ENCODE peak calls at places on chromosome 1, in nine cellular contexts. D, Q, T, W, B, R, Z, O and S are unnamed samples.

GRCh38 chr1:244963231-244963826 is 99.0 kb upstream of the HNRNPU start:
- DNase-seq in T (no peak), O (no peak), W (no peak), R (no peak), D (no peak), B (peak), Z (no peak), Q (no peak), S (no peak)

GRCh38 chr1:53111073-53111556 is 31.3 kb downstream of the SLC1A7 start:
- DNase-seq in R (no peak), Z (peak), D (no peak), W (no peak), B (peak), O (no peak), Q (no peak), T (peak), S (peak)

GRCh38 chr1:189496768-189497167 is 980.9 kb downstream of the BRINP3 start:
- DNase-seq in B (peak), D (no peak), O (no peak), Z (no peak), W (no peak), Q (no peak), T (no peak), R (no peak), S (no peak)

GRCh38 chr1:94636625-94637024 is 95.1 kb upstream of the F3 start:
- DNase-seq in Q (no peak), B (peak), D (no peak), Z (no peak), O (no peak), T (no peak), W (no peak), R (peak), S (no peak)

GRCh38 chr1:106651028-106651752 is 405.3 kb upstream of the PRMT6 start:
- DNase-seq in B (no peak), W (no peak), T (no peak), R (no peak), D (no peak), Q (no peak), Z (no peak), O (no peak), S (no peak)

GRCh38 chr1:201551877-201552731 is 13.2 kb downstream of the NAV1 start:
- DNase-seq in Q (no peak), D (no peak), O (peak), Z (no peak), B (peak), T (peak), W (no peak), R (no peak), S (no peak)

GRCh38 chr1:19425643-19426245 is 59.6 kb downstream of the CAPZB start:
- DNase-seq in T (no peak), D (no peak), B (no peak), Z (no peak), W (no peak), O (no peak), R (no peak), Q (no peak), S (peak)

GRCh38 chr1:166721145-166721544 is 118.1 kb upstream of the POGK start:
- DNase-seq in O (no peak), R (no peak), T (no peak), B (no peak), Z (no peak), Q (no peak), W (no peak), D (no peak), S (no peak)

GRCh38 chr1:115647000-115647399 is 5.2 kb downstream of the VANGL1 start:
- DNase-seq in T (no peak), D (peak), B (peak), W (no peak), R (no peak), Z (peak), Q (no peak), O (no peak), S (no peak)

GRCh38 chr1:190608282-190608681 is 130.6 kb upstream of the BRINP3 start:
- DNase-seq in Q (no peak), O (no peak), B (peak), D (no peak), W (no peak), T (no peak), Z (no peak), R (no peak), S (no peak)

GRCh38 chr1:57041901-57042300 is 76.1 kb upstream of the C8B start:
- DNase-seq in T (no peak), D (no peak), R (no peak), O (no peak), W (no peak), B (no peak), Z (no peak), Q (no peak), S (no peak)

GRCh38 chr1:18297896-18298648 is 182.7 kb upstream of the KLHDC7A start:
- DNase-seq in O (no peak), R (no peak), Q (no peak), W (no peak), B (no peak), Z (no peak), T (no peak), D (peak), S (no peak)

GRCh38 chr1:59079434-59080135 is 217.3 kb upstream of the FGGY start:
- DNase-seq in B (peak), O (no peak), Q (no peak), R (no peak), Z (no peak), T (no peak), W (no peak), D (no peak), S (no peak)

GRCh38 chr1:203424285-203424684 is 51.3 kb upstream of the PRELP start:
- DNase-seq in T (no peak), R (no peak), B (no peak), Q (no peak), W (no peak), O (no peak), D (no peak), Z (no peak), S (no peak)

GRCh38 chr1:23387494-23387893 is 17.9 kb upstream of the ZNF436 start:
- DNase-seq in T (no peak), B (no peak), O (no peak), D (peak), Q (no peak), Z (peak), R (no peak), W (no peak), S (no peak)

GRCh38 chr1:119160851-119161250 is 20.4 kb upstream of the WARS2 start:
- DNase-seq in O (no peak), T (no peak), B (no peak), R (peak), D (no peak), Q (no peak), Z (no peak), W (no peak), S (no peak)

GRCh38 chr1:16727190-16728111 is 12.9 kb upstream of the RNU1-4 start:
- DNase-seq in T (no peak), W (no peak), O (peak), D (peak), Z (peak), Q (peak), B (peak), R (no peak), S (peak)

GRCh38 chr1:97983132-97983531 is 62.3 kb upstream of the DPYD start:
- DNase-seq in O (no peak), R (no peak), T (no peak), Z (no peak), D (no peak), Q (no peak), B (no peak), W (no peak), S (no peak)

GRCh38 chr1:53311104-53311908 is 16.6 kb downstream of the LRP8 start:
- DNase-seq in R (no peak), Q (no peak), Z (no peak), B (no peak), W (no peak), O (no peak), T (no peak), D (no peak), S (no peak)

GRCh38 chr1:158972841-158973240 is 36.9 kb upstream of the IFI16 start:
- DNase-seq in B (no peak), O (no peak), D (peak), T (no peak), R (no peak), Z (no peak), Q (no peak), W (no peak), S (no peak)

GRCh38 chr1:235826102-235826854 is 40.4 kb downstream of the LYST start:
- DNase-seq in T (no peak), D (no peak), W (no peak), B (no peak), O (no peak), R (no peak), Z (no peak), Q (no peak), S (no peak)

GRCh38 chr1:219179293-219179692 is 5.6 kb downstream of the LYPLAL1 start:
- DNase-seq in D (no peak), Q (no peak), W (no peak), T (no peak), O (no peak), B (peak), Z (no peak), R (peak), S (no peak)

GRCh38 chr1:9069324-9070100 is at the start of gene SLC2A5:
- DNase-seq in D (no peak), Q (no peak), O (no peak), W (peak), Z (no peak), R (no peak), B (peak), T (peak), S (no peak)

GRCh38 chr1:117095237-117095636 is 26.3 kb downstream of the TRIM45 start:
- DNase-seq in R (peak), Z (no peak), O (no peak), W (no peak), Q (no peak), D (no peak), B (peak), T (no peak), S (no peak)

GRCh38 chr1:202852163-202852904 is 36.6 kb downstream of the RABIF start:
- DNase-seq in T (no peak), Q (peak), Z (peak), R (peak), W (no peak), D (peak), O (peak), B (peak), S (peak)

GRCh38 chr1:31932491-31933316 is 5.5 kb downstream of the PTP4A2 start:
- DNase-seq in B (peak), Q (no peak), D (no peak), T (no peak), R (no peak), O (no peak), Z (no peak), W (no peak), S (no peak)

GRCh38 chr1:25232866-25233784 is 823 bp upstream of the SYF2 start:
- DNase-seq in R (peak), B (peak), O (peak), Q (peak), D (peak), T (peak), W (peak), Z (peak), S (peak)

GRCh38 chr1:161885013-161885412 is 118.9 kb downstream of the ATF6 start:
- DNase-seq in O (peak), Z (no peak), B (peak), R (peak), D (no peak), Q (no peak), W (no peak), T (no peak), S (no peak)

GRCh38 chr1:109443476-109443875 is 17.2 kb upstream of the PSMA5 start:
- DNase-seq in Z (no peak), B (no peak), T (no peak), D (no peak), O (no peak), Q (no peak), R (no peak), W (no peak), S (no peak)

GRCh38 chr1:59520759-59521442 is 224.0 kb downstream of the FGGY start:
- DNase-seq in Z (peak), Q (no peak), W (no peak), T (no peak), R (peak), O (no peak), B (peak), D (no peak), S (no peak)

GRCh38 chr1:242081446-242081845 is 82.5 kb upstream of the MAP1LC3C start:
- DNase-seq in R (no peak), D (no peak), Z (no peak), W (no peak), O (no peak), T (no peak), B (peak), Q (no peak), S (no peak)

DNA sequence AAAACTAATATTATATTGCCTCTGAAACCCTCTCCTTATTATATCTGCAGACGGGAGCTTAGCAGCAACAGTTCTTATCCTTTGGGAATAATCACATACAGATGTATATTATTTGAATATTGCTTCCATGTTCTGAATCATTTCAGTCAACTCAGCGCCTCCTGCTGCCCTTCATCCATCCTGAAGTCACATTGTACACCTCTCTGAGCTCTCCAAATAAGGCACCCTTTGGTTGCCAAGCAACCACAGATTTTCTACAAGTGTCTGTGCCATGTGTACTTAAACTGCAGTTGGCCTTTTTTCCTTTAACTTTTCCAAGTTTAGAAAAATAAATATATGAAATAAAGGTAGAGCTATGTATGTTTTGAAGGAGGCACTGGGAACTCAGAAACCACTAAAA is 384.2 kb downstream of the LRRIQ3 start:
- DNase-seq in R (no peak), O (no peak), Q (no peak), Z (no peak), B (no peak), W (no peak), T (no peak), D (no peak), S (no peak)
- TF ChIP-seq CTCF in R (no peak), O (no peak), Q (no peak), Z (no peak), B (no peak), W (no peak), T (no peak), D (no peak), S (no peak)

GRCh38 chr1:228265167-228265566 is 57.3 kb downstream of the OBSCN start:
- DNase-seq in Z (no peak), O (no peak), B (peak), D (no peak), R (peak), W (no peak), Q (no peak), T (no peak), S (no peak)
- TF ChIP-seq CTCF in Z (no peak), O (no peak), B (peak), D (no peak), R (peak), W (no peak), Q (no peak), T (peak), S (peak)

DNA sequence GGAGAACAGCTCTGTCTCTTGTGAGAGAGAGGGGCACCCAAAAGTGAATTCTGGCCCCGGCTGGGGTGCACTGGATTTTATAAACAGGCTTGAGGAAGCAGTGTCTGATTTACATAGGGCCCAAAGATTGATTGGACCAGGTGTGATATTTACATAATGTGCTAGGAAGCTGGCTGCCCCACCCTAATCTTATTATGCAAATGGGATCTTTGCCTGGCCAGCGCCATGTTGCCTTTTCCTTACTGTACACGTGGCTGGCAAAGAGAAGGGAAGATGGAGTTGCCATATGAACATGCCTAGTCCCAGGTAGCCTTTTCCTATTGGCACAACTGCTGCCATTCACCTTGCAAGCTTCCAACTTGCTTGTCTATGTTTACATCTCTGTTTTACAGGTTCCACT is 29.0 kb upstream of the CFHR4 start:
- DNase-seq in O (no peak), D (no peak), Q (no peak), B (no peak), R (no peak), Z (no peak), T (no peak), W (no peak), S (no peak)
- TF ChIP-seq CTCF in O (no peak), D (no peak), Q (no peak), B (no peak), R (no peak), Z (no peak), T (no peak), W (no peak), S (no peak)

GRCh38 chr1:185654952-185655314 is 79.3 kb upstream of the HMCN1 start:
- DNase-seq in T (no peak), R (no peak), O (no peak), Z (no peak), W (no peak), D (no peak), B (no peak), Q (no peak), S (no peak)

GRCh38 chr1:185653615-185654014 is 80.6 kb upstream of the HMCN1 start:
- DNase-seq in O (no peak), Z (no peak), R (no peak), T (no peak), B (no peak), Q (no peak), W (no peak), D (no peak), S (no peak)

GRCh38 chr1:185654199-185654951 is 79.8 kb upstream of the HMCN1 start:
- DNase-seq in T (no peak), W (no peak), Q (no peak), Z (no peak), B (peak), O (no peak), D (no peak), R (no peak), S (no peak)

GRCh38 chr1:185650602-185651230 is 83.5 kb upstream of the HMCN1 start:
- DNase-seq in B (no peak), T (no peak), O (no peak), D (no peak), R (no peak), Q (no peak), Z (no peak), W (no peak), S (peak)

GRCh38 chr1:185652348-185652747 is 81.8 kb upstream of the HMCN1 start:
- DNase-seq in O (no peak), T (no peak), Q (no peak), R (no peak), D (no peak), B (no peak), W (no peak), Z (no peak), S (no peak)
- TF ChIP-seq CTCF in O (no peak), T (peak), Q (no peak), R (peak), D (peak), B (no peak), W (no peak), Z (no peak), S (no peak)

DNA sequence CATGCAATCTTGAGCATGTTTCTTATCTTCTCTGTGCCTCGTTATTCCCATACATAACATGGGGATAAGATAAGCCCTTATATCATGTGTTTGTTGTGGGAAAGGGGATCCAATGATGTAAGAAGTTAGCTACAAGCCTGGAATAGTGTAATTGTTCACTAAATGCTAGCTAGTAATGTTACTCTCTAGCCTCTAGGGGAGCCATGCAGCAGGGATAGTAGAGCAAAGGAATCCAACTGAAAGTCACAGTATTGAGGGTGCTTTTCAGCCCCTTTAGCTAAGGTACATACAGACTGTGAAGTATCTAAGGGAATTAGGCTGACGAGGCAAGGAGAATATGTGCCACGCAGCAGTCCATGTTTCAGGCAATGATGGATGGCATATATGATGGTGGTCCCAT is 46.9 kb downstream of the IL23R start:
- DNase-seq in R (no peak), T (no peak), W (no peak), D (peak), O (peak), Q (no peak), B (peak), Z (no peak), S (no peak)
- TF ChIP-seq CTCF in R (peak), T (peak), W (peak), D (peak), O (peak), Q (peak), B (peak), Z (peak), S (peak)

GRCh38 chr1:29331309-29331708 is 95.0 kb downstream of the PTPRU start:
- DNase-seq in O (no peak), Z (no peak), D (no peak), R (no peak), W (no peak), T (no peak), Q (no peak), B (no peak), S (no peak)

GRCh38 chr1:29333008-29333407 is 96.7 kb downstream of the PTPRU start:
- DNase-seq in Z (no peak), W (no peak), Q (peak), D (no peak), T (no peak), B (no peak), O (no peak), R (no peak), S (no peak)

GRCh38 chr1:29330856-29331255 is 94.5 kb downstream of the PTPRU start:
- DNase-seq in W (no peak), D (no peak), Z (no peak), B (no peak), O (no peak), R (no peak), Q (no peak), T (no peak), S (no peak)

GRCh38 chr1:29331731-29332130 is 95.4 kb downstream of the PTPRU start:
- DNase-seq in B (peak), O (no peak), T (no peak), Q (no peak), R (no peak), W (no peak), D (no peak), Z (no peak), S (no peak)

DNA sequence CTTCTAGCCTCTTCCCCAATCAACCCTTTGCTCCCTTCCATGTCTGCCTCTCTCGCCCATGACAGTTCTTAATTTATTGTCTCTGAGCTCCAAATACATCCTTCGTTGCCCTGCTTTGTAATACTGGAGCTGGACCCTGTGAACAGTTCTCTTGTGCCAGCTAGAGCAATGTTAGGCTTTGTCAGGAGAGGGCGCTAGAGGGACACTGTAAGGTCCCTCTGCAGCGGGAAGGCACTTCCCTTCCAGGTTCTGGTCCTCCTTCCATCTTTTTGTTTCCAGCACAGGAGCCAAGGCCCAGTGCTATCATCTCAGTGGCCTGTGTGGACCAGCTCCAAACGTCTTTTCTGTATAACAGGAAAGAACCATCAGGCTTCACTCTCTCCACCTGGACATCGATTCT is 95.9 kb downstream of the PTPRU start:
- DNase-seq in O (peak), D (peak), W (no peak), Q (peak), Z (no peak), T (no peak), B (peak), R (no peak), S (peak)
- TF ChIP-seq CTCF in O (peak), D (peak), W (no peak), Q (peak), Z (no peak), T (peak), B (peak), R (peak), S (peak)